ENCODE peak calls at places on chromosomes 1 and 21, in five cellular contexts. G is Karpas-422, Q is kidney, F is HCT116, M is neuronal stem cell. D is an unnamed sample. For H3K4me1, the result is how much of the 10 kb centered on the place peaks cover.

GRCh38 chr1:8962812-8963669 is 17.4 kb downstream of the CA6 start:
- DNase-seq in Q (no peak), M (no peak), F (peak), G (peak), D (peak)

GRCh38 chr1:119790481-119791198 is 20.6 kb downstream of the REG4 start:
- DNase-seq in M (no peak), Q (no peak), G (no peak), F (no peak), D (peak)

GRCh38 chr1:183033205-183033604 is 10.0 kb downstream of the LAMC1 start:
- DNase-seq in F (peak), G (no peak), Q (no peak), M (no peak), D (no peak)

GRCh38 chr1:88079036-88079435 is 605.0 kb upstream of the PKN2 start:
- DNase-seq in G (no peak), Q (no peak), M (peak), F (peak), D (no peak)

GRCh38 chr1:213122514-213122929 is 71.5 kb downstream of the RPS6KC1 start:
- DNase-seq in M (peak), G (peak), Q (no peak), F (peak), D (no peak)

GRCh38 chr1:34165422-34165921 is 442 bp upstream of the CSMD2 start:
- DNase-seq in Q (no peak), F (no peak), G (no peak), M (no peak), D (no peak)

GRCh38 chr1:210883821-210884220 is 250.1 kb downstream of the KCNH1 start:
- DNase-seq in F (no peak), G (no peak), M (no peak), Q (no peak), D (no peak)

GRCh38 chr1:2988256-2988655 is 33.0 kb upstream of the ACTRT2 start:
- DNase-seq in F (no peak), G (no peak), Q (no peak), M (no peak), D (no peak)

GRCh38 chr1:157975216-157975615 is 18.2 kb upstream of the KIRREL1 start:
- DNase-seq in G (no peak), Q (no peak), M (no peak), F (no peak), D (no peak)

GRCh38 chr1:218642033-218642954 is 297.2 kb downstream of the TGFB2 start:
- DNase-seq in Q (no peak), F (no peak), G (no peak), M (no peak), D (no peak)

GRCh38 chr21:22250355-22250754 is 1252.1 kb downstream of the NCAM2 start:
- DNase-seq in Q (no peak), M (no peak), F (no peak), G (no peak), D (no peak)

GRCh38 chr1:41437011-41437355 is 47.5 kb downstream of the EDN2 start:
- DNase-seq in Q (no peak), G (no peak), M (no peak), F (no peak), D (no peak)

GRCh38 chr1:79259390-79260336 is 253.1 kb upstream of the ADGRL4 start:
- DNase-seq in M (no peak), F (no peak), Q (no peak), G (no peak), D (no peak)

GRCh38 chr1:70745199-70745598 is 302.4 kb downstream of the PTGER3 start:
- DNase-seq in F (peak), G (peak), Q (no peak), M (no peak), D (no peak)

GRCh38 chr1:246769306-246769705 is 45.1 kb downstream of the SCCPDH start:
- DNase-seq in G (no peak), M (no peak), F (no peak), Q (no peak), D (peak)
- H3K27ac ChIP-seq in G (no peak), M (no peak), F (no peak), Q (no peak), D (no peak)

DNA sequence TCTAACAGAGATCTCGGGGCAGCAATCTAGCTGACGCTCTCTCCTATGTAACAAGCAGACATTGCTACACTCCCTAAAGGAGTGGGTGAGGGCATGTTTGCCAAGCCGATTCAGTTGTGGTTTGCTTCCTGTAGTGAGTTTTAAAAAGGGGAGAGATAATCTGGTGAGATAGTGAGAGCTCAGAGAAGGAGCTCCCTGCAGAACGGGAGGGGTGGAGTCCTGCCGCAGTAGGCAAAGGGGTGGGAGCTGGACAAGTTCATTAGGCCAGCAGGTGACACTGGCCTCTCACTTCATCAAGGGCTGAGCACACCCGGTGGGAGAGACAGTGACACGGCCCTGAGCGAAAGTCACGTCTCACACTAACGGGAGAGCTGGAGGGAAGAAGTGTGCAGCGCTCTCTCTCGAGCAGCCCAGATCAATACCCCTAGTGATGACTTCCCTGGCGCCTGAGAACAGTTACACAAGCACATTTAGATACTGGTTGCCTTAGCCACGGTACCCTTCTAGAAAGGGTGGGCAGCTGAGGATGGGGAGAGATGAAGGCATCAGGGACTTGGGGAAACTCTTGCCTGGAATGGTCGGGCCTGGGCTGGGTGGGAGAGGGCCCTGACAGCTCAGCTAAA is 144.1 kb upstream of the CD34 start:
- DNase-seq in F (no peak), Q (no peak), G (no peak), M (no peak), D (no peak)
- H3K4me1 ChIP-seq in F (under half), Q (under half), G (under half), M (under half), D (under half)

GRCh38 chr21:20789696-20790095 is 208.5 kb upstream of the NCAM2 start:
- DNase-seq in F (no peak), Q (no peak), M (no peak), G (no peak), D (no peak)
- H3K9ac ChIP-seq in F (no peak), Q (no peak), M (no peak), G (no peak), D (no peak)

GRCh38 chr1:31701137-31701736 is 2.6 kb downstream of the COL16A1 start:
- DNase-seq in Q (peak), F (no peak), M (no peak), G (peak), D (peak)

GRCh38 chr1:31696246-31696645 is 7.6 kb downstream of the COL16A1 start:
- DNase-seq in Q (no peak), G (no peak), M (no peak), F (no peak), D (no peak)

GRCh38 chr1:31700468-31701136 is 3.2 kb downstream of the COL16A1 start:
- DNase-seq in Q (no peak), M (no peak), G (no peak), F (no peak), D (no peak)

GRCh38 chr1:31697369-31697984 is 6.3 kb downstream of the COL16A1 start:
- DNase-seq in G (no peak), Q (no peak), F (no peak), M (no peak), D (no peak)

GRCh38 chr1:31699341-31699891 is 4.4 kb downstream of the COL16A1 start:
- DNase-seq in M (no peak), F (no peak), G (no peak), Q (no peak), D (no peak)
- H3K27ac ChIP-seq in M (no peak), F (no peak), G (no peak), Q (no peak), D (no peak)

DNA sequence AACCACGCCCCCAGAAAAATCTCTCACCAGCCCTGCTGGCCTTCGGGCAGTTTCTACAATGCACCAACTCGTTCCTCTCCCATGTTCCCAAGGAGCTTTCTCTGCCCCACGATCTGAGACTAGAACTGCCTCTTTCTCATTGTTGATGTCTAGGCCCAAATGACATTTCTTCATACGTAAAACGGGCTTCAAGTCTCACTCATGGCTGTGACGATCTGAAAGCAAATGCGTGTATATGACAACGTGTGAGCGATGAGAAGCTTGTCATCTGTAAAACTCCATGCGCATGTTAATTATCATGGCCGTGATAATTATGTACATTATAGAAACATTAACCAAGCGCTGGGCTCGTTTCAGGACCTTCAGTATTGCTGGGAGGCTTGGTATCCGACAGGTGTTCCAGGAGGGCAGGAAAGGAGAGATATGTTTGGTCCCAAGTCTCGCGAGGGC is 693 bp upstream of the NIPAL3 start:
- DNase-seq in G (no peak), Q (no peak), F (no peak), M (no peak), D (peak)
- H3K4me1 ChIP-seq in G (under half), Q (under half), F (under half), M (under half), D (under half)

DNA sequence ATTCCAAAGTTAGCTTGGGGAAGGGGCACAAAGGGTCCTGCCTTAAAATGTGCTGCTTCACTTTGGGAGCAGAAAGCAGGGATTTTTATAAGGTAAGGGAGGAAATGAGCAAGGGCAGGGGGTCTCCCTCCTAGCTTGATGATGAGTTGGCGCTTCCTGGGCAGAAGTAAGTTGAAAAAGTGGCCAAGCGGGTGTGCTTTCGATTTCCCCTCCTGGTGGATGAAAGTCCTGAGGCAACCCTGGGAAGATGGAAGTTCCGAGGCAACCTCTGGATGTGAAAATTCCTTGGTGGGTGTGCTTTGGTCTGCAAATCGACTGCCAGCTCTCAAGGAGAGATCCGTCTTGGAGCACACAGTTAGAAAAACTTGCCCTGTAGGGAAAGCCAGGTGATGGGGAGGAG is 41.7 kb upstream of the CD2 start:
- DNase-seq in Q (no peak), G (no peak), F (no peak), M (no peak), D (no peak)
- H3K9ac ChIP-seq in Q (no peak), G (no peak), F (no peak), M (no peak), D (no peak)

D was measured in colonic mucosa.